ENCODE peak calls at places on chromosome 22, in eight cellular contexts. F is GM23338, I is K562, B is SK-N-SH, T is HCT116, S is GM12878, Z is Panc1, R is HepG2. U is an unnamed sample.

GRCh38 chr22:21696115-21696514 is 30.3 kb downstream of the PPIL2 start:
- DNase-seq in F (no peak), I (no peak), B (no peak), T (no peak), S (no peak), Z (no peak), R (no peak), U (no peak)

GRCh38 chr22:49632199-49633009 is 195.3 kb downstream of the BRD1 start:
- DNase-seq in F (no peak), I (no peak), B (peak), T (peak), S (no peak), Z (no peak), R (peak), U (no peak)

GRCh38 chr22:38861927-38862326 is 10.1 kb downstream of the CBX6 start:
- DNase-seq in F (no peak), I (no peak), B (no peak), T (no peak), S (no peak), Z (no peak), R (no peak), U (no peak)

GRCh38 chr22:45738206-45738605 is 66.6 kb downstream of the ATXN10 start:
- DNase-seq in F (no peak), I (no peak), B (no peak), T (no peak), S (no peak), Z (no peak), R (no peak), U (no peak)

GRCh38 chr22:36493690-36494110 is 12.3 kb upstream of the TXN2 start:
- DNase-seq in F (no peak), I (no peak), B (no peak), T (no peak), S (peak), Z (no peak), R (no peak), U (peak)

GRCh38 chr22:36540867-36541642 is 12.1 kb upstream of the EIF3D start:
- DNase-seq in F (peak), I (no peak), B (no peak), T (no peak), S (no peak), Z (no peak), R (no peak), U (no peak)

GRCh38 chr22:41425704-41426365 is 20.8 kb downstream of the TOB2 start:
- DNase-seq in F (no peak), I (no peak), B (no peak), T (no peak), S (no peak), Z (no peak), R (no peak), U (no peak)

GRCh38 chr22:42273855-42274451 is 3.5 kb upstream of the TCF20 start:
- DNase-seq in F (peak), I (no peak), B (no peak), T (no peak), S (no peak), Z (no peak), R (no peak), U (no peak)

GRCh38 chr22:44438481-44439131 is 59.4 kb downstream of the RTL6 start:
- DNase-seq in F (no peak), I (no peak), B (no peak), T (no peak), S (no peak), Z (no peak), R (no peak), U (no peak)

GRCh38 chr22:22185844-22186499 is 58.6 kb upstream of the VPREB1 start:
- DNase-seq in F (no peak), I (no peak), B (no peak), T (no peak), S (no peak), Z (no peak), R (no peak), U (no peak)

GRCh38 chr22:41256898-41257260 is 16.1 kb upstream of the CHADL start:
- DNase-seq in F (peak), I (no peak), B (no peak), T (no peak), S (no peak), Z (no peak), R (no peak), U (no peak)

GRCh38 chr22:46914916-46915894 is 152.8 kb downstream of the TBC1D22A start:
- DNase-seq in F (no peak), I (no peak), B (no peak), T (no peak), S (no peak), Z (no peak), R (no peak), U (no peak)

GRCh38 chr22:35480143-35480542 is 60.5 kb upstream of the RASD2 start:
- DNase-seq in F (no peak), I (no peak), B (no peak), T (no peak), S (no peak), Z (no peak), R (no peak), U (no peak)

GRCh38 chr22:37374571-37374970 is 52.7 kb downstream of the ELFN2 start:
- DNase-seq in F (no peak), I (no peak), B (no peak), T (no peak), S (no peak), Z (no peak), R (no peak), U (no peak)

GRCh38 chr22:31253949-31254348 is 38.3 kb downstream of the PIK3IP1 start:
- DNase-seq in F (peak), I (no peak), B (no peak), T (no peak), S (no peak), Z (no peak), R (peak), U (no peak)

GRCh38 chr22:46454910-46455269 is 82.5 kb downstream of the CELSR1 start:
- DNase-seq in F (no peak), I (no peak), B (no peak), T (peak), S (no peak), Z (peak), R (no peak), U (no peak)

GRCh38 chr22:36873614-36874308 is 13.0 kb downstream of the NCF4 start:
- DNase-seq in F (peak), I (peak), B (peak), T (peak), S (peak), Z (peak), R (peak), U (peak)

GRCh38 chr22:49308300-49308699 is 519.4 kb downstream of the BRD1 start:
- DNase-seq in F (no peak), I (no peak), B (no peak), T (no peak), S (no peak), Z (no peak), R (no peak), U (no peak)

GRCh38 chr22:50281957-50282356 is 11.8 kb upstream of the MAPK11 start:
- DNase-seq in F (no peak), I (no peak), B (no peak), T (no peak), S (no peak), Z (no peak), R (no peak), U (no peak)

GRCh38 chr22:33917744-33918406 is 2.4 kb downstream of the LARGE1 start:
- DNase-seq in F (peak), I (no peak), B (peak), T (no peak), S (peak), Z (no peak), R (peak), U (no peak)

GRCh38 chr22:31520036-31520435 is 23.7 kb downstream of the SFI1 start:
- DNase-seq in F (no peak), I (no peak), B (no peak), T (no peak), S (no peak), Z (no peak), R (no peak), U (no peak)

GRCh38 chr22:49812838-49813237 is 14.8 kb downstream of the BRD1 start:
- DNase-seq in F (no peak), I (no peak), B (no peak), T (no peak), S (no peak), Z (no peak), R (no peak), U (no peak)

GRCh38 chr22:36056980-36057379 is 28.4 kb upstream of the RBFOX2 start:
- DNase-seq in F (no peak), I (no peak), B (no peak), T (no peak), S (no peak), Z (no peak), R (no peak), U (no peak)

GRCh38 chr22:46047841-46048595 is 71.1 kb upstream of the WNT7B start:
- DNase-seq in F (no peak), I (no peak), B (no peak), T (no peak), S (no peak), Z (no peak), R (no peak), U (peak)

GRCh38 chr22:49971232-49972162 is 10.9 kb downstream of the PIM3 start:
- DNase-seq in F (peak), I (peak), B (peak), T (no peak), S (no peak), Z (no peak), R (no peak), U (peak)

DNA sequence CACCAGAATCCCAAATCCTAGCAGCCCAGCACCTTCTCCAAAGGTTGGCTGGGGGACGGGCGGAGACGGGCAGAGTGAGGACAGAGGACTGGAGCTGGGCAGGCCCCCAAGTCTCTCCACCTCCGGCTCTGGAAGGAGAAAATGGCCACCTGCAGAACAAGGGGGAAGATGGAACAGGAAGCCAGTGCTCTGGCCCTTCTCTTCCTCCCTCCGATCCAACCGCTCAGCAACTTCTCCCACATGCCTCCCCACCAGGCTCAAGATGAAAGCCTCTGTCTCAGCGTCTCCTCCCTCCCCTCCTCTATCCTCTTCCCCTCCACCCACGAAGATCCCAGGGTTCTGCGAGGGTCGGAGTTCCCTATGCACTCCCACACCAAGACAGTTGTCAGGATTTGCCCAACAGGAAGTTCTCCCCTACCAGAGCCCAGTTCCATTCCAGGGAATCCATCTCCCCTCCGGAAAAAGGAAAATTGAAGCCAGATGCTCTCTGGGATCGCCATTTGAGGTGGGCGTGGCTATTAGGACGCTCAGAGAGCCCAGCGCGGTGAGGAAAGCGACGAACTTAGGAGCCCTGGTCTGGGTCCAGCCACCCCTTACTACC is 20.0 kb downstream of the ADA2 start:
- DNase-seq in F (peak), I (no peak), B (peak), T (no peak), S (no peak), Z (no peak), R (no peak), U (no peak)
- TF ChIP-seq POLR2AphosphoS5 in F (peak), I (no peak), B (no peak), T (no peak), S (no peak), Z (no peak), R (no peak), U (no peak)

DNA sequence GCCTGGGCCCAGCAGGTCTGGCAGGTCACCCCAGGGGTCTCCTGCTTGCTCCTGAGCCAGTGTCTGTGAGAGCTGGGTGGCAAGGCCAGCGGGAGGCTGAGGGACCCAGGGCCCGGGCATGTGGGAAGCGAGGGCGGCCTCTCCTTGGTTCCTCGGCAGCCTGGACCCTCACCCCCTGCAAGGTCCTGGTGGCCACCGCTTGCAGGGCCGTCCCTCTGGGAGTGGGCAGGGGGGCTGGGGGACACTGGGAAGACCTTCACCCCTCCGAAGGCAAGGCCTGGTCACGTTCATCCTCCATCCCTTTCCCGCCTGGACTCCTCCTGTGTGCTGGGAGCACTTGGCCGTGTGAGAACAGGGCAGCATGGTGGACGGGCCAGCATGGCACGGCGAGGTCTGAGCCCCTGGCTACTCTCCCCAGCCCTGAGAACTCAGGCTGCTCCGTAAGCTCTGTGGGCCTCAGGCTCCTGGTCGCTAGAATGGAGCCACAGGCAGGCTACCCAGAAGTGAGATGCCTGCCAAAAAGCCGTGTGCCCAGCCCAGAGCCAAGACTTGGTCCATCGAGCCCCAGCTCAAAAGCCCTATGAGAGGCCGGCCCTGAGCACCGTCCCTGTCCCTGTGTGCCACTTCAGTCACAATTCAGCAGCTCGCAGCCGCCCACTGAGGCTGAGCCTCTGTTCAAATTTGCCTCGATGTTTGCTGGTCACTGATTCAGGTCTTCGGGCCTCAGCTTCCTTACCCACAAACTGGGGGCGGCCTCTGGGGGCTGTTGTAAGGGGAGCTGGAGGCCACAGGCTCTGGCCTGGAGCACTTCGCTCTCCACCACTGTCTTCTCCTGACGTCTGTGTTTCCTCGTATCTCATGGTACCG is 45.0 kb downstream of the IGLL1 start:
- DNase-seq in F (no peak), I (no peak), B (no peak), T (no peak), S (no peak), Z (no peak), R (no peak), U (no peak)
- H3K27ac ChIP-seq in F (no peak), I (peak), B (no peak), T (no peak), S (no peak), Z (no peak), R (peak), U (no peak)

DNA sequence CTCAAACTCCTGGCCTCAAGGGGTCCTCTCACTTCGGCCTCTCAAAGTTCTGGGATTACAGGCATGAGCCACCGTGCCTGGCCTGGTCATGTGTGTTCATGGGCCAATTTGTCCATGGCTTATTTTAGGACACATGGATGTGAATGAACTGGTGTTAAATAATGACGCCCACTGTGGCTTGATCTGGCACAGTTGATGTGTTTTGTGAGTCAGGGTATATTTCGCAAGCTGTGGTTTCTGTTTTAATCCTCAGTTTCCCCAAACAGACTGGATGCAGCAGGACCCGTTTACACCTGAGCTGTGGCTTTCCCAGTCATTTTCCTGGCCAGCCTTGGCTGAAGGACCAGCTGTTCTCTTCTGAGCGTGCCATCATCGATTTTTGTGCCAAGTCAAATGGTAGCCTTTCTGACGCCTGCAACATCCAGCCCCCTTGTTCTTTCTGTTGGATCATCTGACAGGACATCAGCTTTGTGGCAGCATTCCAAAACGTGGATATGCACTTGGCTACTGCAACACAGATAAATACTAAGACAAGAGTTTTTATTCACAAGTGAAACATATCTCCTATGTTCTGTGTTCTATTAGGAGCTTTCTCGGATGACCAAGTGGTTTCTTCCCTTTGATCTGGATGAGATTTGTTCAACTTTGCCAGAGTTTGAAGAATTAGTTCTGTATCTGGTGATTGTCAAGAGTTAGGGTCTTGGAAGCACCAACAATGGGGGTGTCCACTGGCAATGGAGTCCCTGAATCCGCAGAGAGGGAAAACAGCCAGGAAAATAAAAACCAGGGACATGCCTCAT is 40.0 kb upstream of the SEPTIN5 start:
- DNase-seq in F (no peak), I (no peak), B (no peak), T (no peak), S (no peak), Z (no peak), R (no peak), U (no peak)
- TF ChIP-seq REST in F (no peak), I (no peak), B (no peak), T (no peak), S (no peak), Z (no peak), R (no peak), U (no peak)

GRCh38 chr22:43381693-43382092 is 30.1 kb upstream of the MPPED1 start:
- DNase-seq in F (no peak), I (no peak), B (no peak), T (no peak), S (no peak), Z (no peak), R (no peak), U (peak)
- TF ChIP-seq POLR2AphosphoS5 in F (no peak), I (no peak), B (no peak), T (no peak), S (no peak), Z (no peak), R (no peak), U (no peak)

GRCh38 chr22:25564320-25564978 is at the start of gene GRK3:
- DNase-seq in F (peak), I (peak), B (peak), T (peak), S (no peak), Z (no peak), R (no peak), U (peak)
- H3K27ac ChIP-seq in F (peak), I (peak), B (peak), T (peak), S (peak), Z (peak), R (peak), U (peak)